ENCODE peak calls at places on chromosome 3, in seven cellular contexts. D is endothelial cell; B is ELR; W is activated CD8-positive, alpha-beta T cell treated with anti-CD3 and anti-CD28 coated beads, Interleukin-2, amount 10 ng/mL, durations not matched to agents 7 days and 5 days; H is HTR-8/SVneo; I is kidney; V is GM04503. M is an unnamed sample.
A peak's percentile ranks its signal among the peaks of the same experiment; 100 is the strongest.

GRCh38 chr3:56131976-56132590 is 336.2 kb downstream of the ERC2 start:
- DNase-seq in D (no peak), B (peak; percentile 93), W (no peak), H (peak; percentile 75), I (no peak), V (peak; percentile 83), M (peak; percentile 97)

GRCh38 chr3:43423142-43423541 is 136.8 kb downstream of the SNRK start:
- DNase-seq in D (no peak), B (no peak), W (no peak), H (no peak), I (no peak), V (no peak), M (no peak)

GRCh38 chr3:127426444-127427168 is 138.8 kb upstream of the PRR20G start:
- DNase-seq in D (no peak), B (no peak), W (no peak), H (no peak), I (peak; percentile 46), V (no peak), M (no peak)

GRCh38 chr3:100040446-100040845 is 73.9 kb downstream of the FILIP1L start:
- DNase-seq in D (no peak), B (peak; percentile 54), W (no peak), H (no peak), I (no peak), V (no peak), M (no peak)

GRCh38 chr3:38634133-38634532 is 15.4 kb downstream of the SCN5A start:
- DNase-seq in D (no peak), B (peak; percentile 59), W (no peak), H (peak; percentile 51), I (no peak), V (no peak), M (no peak)

GRCh38 chr3:1446531-1446930 is 353.7 kb downstream of the CNTN6 start:
- DNase-seq in D (no peak), B (no peak), W (no peak), H (no peak), I (no peak), V (no peak), M (no peak)

GRCh38 chr3:159818399-159818798 is 170.2 kb upstream of the IL12A start:
- DNase-seq in D (peak; percentile 20), B (no peak), W (no peak), H (no peak), I (no peak), V (no peak), M (no peak)

GRCh38 chr3:38580450-38581382 is 68.8 kb downstream of the SCN5A start:
- DNase-seq in D (no peak), B (no peak), W (no peak), H (no peak), I (no peak), V (no peak), M (no peak)

GRCh38 chr3:160473233-160473632 is 23.6 kb upstream of the TRIM59 start:
- DNase-seq in D (no peak), B (peak; percentile 80), W (no peak), H (no peak), I (no peak), V (peak; percentile 86), M (peak; percentile 29)

GRCh38 chr3:81003817-81004216 is 757.6 kb downstream of the GBE1 start:
- DNase-seq in D (no peak), B (no peak), W (no peak), H (no peak), I (no peak), V (no peak), M (no peak)

GRCh38 chr3:69649120-69649519 is 90.1 kb upstream of the MITF start:
- DNase-seq in D (no peak), B (peak; percentile 4), W (no peak), H (no peak), I (no peak), V (no peak), M (peak; percentile 78)

GRCh38 chr3:26099692-26100091 is 309.8 kb downstream of the OXSM start:
- DNase-seq in D (no peak), B (no peak), W (no peak), H (no peak), I (no peak), V (no peak), M (peak; percentile 57)

GRCh38 chr3:52167240-52167639 is 13.0 kb upstream of the POC1A start:
- DNase-seq in D (no peak), B (no peak), W (no peak), H (no peak), I (no peak), V (no peak), M (no peak)

GRCh38 chr3:44584646-44585501 is at the start of gene ZNF660:
- DNase-seq in D (peak; percentile 81), B (peak; percentile 49), W (no peak), H (peak; percentile 58), I (peak; percentile 89), V (peak; percentile 8), M (peak; percentile 51)

GRCh38 chr3:123071146-123071545 is 4.3 kb downstream of the PDIA5 start:
- DNase-seq in D (no peak), B (peak; percentile 47), W (no peak), H (no peak), I (no peak), V (no peak), M (no peak)

GRCh38 chr3:39903253-39903652 is 93.8 kb downstream of the MYRIP start:
- DNase-seq in D (no peak), B (no peak), W (no peak), H (no peak), I (no peak), V (no peak), M (no peak)

GRCh38 chr3:81198766-81199165 is 562.7 kb downstream of the GBE1 start:
- DNase-seq in D (no peak), B (peak; percentile 52), W (no peak), H (no peak), I (no peak), V (no peak), M (no peak)

GRCh38 chr3:129996073-129996472 is 21.6 kb downstream of the TRH start:
- DNase-seq in D (no peak), B (no peak), W (no peak), H (no peak), I (no peak), V (no peak), M (no peak)

GRCh38 chr3:189458536-189458935 is 172.7 kb upstream of the TP63 start:
- DNase-seq in D (no peak), B (peak; percentile 6), W (no peak), H (no peak), I (peak; percentile 14), V (no peak), M (peak; percentile 72)

M was measured in bronchial epithelial cell.